ENCODE peak calls at places on chromosomes 1 and 21, in five cellular contexts. O, W, K, Y and M are unnamed samples.

GRCh38 chr1:108121361-108122143 is 78.6 kb downstream of the SLC25A24 start:
- DNase-seq in O (no peak), W (no peak), K (no peak), Y (no peak), M (no peak)

GRCh38 chr21:45740491-45741357 is 97.2 kb downstream of the PCBP3 start:
- DNase-seq in O (no peak), W (no peak), K (no peak), Y (no peak), M (no peak)

GRCh38 chr1:82778612-82779011 is 977.9 kb downstream of the ADGRL2 start:
- DNase-seq in O (no peak), W (no peak), K (no peak), Y (no peak), M (no peak)

GRCh38 chr1:31181515-31182343 is 58.0 kb downstream of the NKAIN1 start:
- DNase-seq in O (peak; percentile 90), W (no peak), K (no peak), Y (peak; percentile 46), M (no peak)

GRCh38 chr1:165903672-165904071 is 76.3 kb downstream of the UCK2 start:
- DNase-seq in O (no peak), W (no peak), K (no peak), Y (no peak), M (no peak)

GRCh38 chr21:17903029-17903806 is 84.1 kb upstream of the C21orf91 start:
- DNase-seq in O (no peak), W (peak; percentile 8), K (no peak), Y (no peak), M (no peak)

GRCh38 chr21:44416193-44416592 is 39.1 kb upstream of the LRRC3 start:
- DNase-seq in O (peak; percentile 35), W (no peak), K (no peak), Y (no peak), M (no peak)

GRCh38 chr1:63289135-63289534 is 33.2 kb upstream of the FOXD3 start:
- DNase-seq in O (no peak), W (no peak), K (no peak), Y (no peak), M (no peak)

GRCh38 chr1:112267929-112268328 is 128.1 kb upstream of the CTTNBP2NL start:
- DNase-seq in O (no peak), W (no peak), K (no peak), Y (no peak), M (no peak)

GRCh38 chr1:116424863-116425262 is 51.8 kb downstream of the ATP1A1 start:
- DNase-seq in O (no peak), W (no peak), K (no peak), Y (no peak), M (no peak)

GRCh38 chr1:201142011-201142853 is 12.0 kb downstream of the TMEM9 start:
- DNase-seq in O (peak; percentile 36), W (no peak), K (no peak), Y (no peak), M (no peak)

GRCh38 chr1:10399487-10399917 is 638 bp downstream of the PGD start:
- DNase-seq in O (no peak), W (no peak), K (no peak), Y (no peak), M (no peak)

GRCh38 chr1:185396126-185396525 is 79.1 kb upstream of the IVNS1ABP start:
- DNase-seq in O (no peak), W (no peak), K (no peak), Y (no peak), M (no peak)

GRCh38 chr1:1461721-1462317 is 9.7 kb upstream of the ATAD3B start:
- DNase-seq in O (no peak), W (no peak), K (no peak), Y (no peak), M (no peak)
- H3K4me3 ChIP-seq in O (peak overlapping the region; percentile 7), W (no peak overlapping the region), K (no peak overlapping the region), Y (no peak overlapping the region), M (no peak overlapping the region)

GRCh38 chr1:68232354-68233148 is at the start of gene WLS:
- DNase-seq in O (peak; percentile 89), W (no peak), K (peak; percentile 49), Y (peak; percentile 47), M (no peak)
- TF ChIP-seq CTCF in O (no peak), W (no peak), K (no peak), Y (no peak), M (peak; percentile 22)

DNA sequence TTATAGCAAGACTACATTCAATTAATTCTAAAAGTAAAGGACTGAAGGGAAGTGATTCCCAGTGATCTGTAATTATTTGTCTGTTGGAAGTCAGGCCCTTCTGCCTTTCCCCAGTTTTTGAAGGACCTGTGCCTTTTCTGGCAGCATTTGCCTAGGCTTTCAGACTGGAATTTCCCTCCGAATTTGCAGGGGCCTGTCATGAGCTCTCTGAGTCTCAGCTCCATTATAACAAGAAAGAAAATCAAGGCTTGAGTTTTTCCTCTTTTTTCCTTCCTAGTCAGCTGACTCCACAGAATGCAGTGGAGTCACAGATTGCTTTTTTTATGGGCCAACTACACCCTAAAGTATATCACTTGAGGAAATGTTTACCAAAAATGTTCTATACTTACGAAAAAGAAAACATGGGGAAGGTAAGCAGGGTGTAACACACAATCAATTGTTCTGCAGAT is 1.1 kb downstream of the NR5A2 start:
- DNase-seq in O (no peak), W (no peak), K (no peak), Y (no peak), M (no peak)
- H3K4me3 ChIP-seq in O (peak overlapping the region; percentile 44), W (peak overlapping the region; percentile 59), K (no peak overlapping the region), Y (peak overlapping the region; percentile 48), M (peak overlapping the region; percentile 74)

DNA sequence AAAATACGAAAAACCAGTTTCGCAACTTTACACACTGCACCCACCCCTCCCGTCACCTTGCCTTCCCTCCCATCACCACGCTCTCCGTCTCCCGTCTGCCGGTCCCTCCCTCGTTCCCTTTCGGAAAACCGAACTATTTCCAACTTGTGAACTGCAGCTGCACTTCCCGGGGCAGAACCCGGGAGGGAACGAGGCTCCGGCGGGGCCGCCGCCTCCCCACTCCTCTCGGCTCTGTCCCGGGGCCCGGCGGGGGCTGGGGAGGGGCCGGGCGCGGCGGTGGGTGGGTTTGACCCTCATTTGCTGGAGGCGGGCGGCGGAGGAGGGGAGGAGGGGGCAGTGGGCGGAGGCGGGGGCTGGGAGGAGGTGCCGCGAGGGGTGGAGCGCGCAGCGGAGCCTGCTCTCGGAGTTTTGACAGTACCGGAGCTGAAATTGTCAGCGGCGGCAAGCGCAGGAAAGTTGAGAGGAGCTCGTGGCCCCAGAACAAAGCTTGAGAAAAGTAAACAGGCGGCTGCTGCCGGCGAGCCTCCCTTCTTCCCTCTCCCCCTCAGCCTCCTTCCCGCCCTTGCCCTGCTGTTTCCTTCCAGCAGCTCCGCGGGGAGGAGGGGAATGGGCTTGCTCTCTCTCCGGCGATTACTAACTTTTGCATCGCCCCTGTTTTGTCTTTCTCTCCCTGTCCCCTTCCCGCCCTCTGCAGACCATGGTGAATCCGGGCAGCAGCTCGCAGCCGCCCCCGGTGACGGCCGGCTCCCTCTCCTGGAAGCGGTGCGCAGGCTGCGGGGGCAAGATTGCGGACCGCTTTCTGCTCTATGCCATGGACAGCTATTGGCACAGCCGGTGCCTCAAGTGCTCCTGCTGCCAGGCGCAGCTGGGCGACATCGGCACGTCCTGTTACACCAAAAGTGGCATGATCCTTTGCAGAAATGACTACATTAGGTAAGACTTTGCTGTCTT is 2.9 kb downstream of the LMO4 start:
- DNase-seq in O (peak; percentile 87), W (peak; percentile 83), K (no peak), Y (peak; percentile 24), M (no peak)
- TF ChIP-seq CTCF in O (no peak), W (no peak), K (no peak), Y (no peak), M (no peak)

GRCh38 chr1:90725961-90726715 is 9.0 kb upstream of the BARHL2 start:
- DNase-seq in O (no peak), W (no peak), K (no peak), Y (no peak), M (no peak)
- H3K4me3 ChIP-seq in O (no peak overlapping the region), W (no peak overlapping the region), K (no peak overlapping the region), Y (no peak overlapping the region), M (no peak overlapping the region)

DNA sequence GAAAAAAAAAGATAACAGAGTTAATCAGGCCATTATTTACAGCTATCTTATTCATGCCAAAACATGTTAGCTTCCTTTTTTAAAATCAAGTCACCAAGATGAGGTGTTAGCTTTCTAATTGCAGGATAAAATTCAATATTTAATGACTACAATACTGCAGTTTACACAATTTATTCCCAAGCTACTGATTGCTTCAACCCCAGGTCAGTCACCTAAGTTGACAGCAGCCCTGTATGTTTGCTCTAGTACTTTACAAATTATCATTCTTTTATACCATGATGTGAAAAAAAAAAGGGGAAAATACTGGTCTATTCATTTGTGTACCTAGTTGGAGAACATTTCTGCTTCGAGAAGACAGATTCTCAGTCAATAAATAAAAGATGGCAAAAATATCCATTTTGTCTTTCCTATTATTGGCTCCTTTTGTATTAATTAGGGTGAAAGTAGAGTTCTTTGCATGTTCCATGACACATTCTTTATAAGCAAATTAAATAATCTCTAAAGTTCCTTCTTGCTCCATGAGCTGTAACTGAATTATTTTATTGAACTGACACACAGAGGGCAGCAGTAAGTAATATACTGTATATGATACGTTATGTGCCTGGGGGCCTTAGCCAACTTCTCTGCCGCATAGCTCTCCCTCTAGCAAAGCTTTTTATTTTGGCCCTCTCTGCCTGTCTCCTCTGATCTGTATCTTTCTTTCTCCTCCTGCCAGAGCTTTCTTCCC is 48.0 kb downstream of the DIPK1A start:
- DNase-seq in O (no peak), W (no peak), K (no peak), Y (no peak), M (no peak)
- TF ChIP-seq CTCF in O (no peak), W (no peak), K (no peak), Y (no peak), M (no peak)